ENCODE peak calls at places on chromosomes 12 and 14, in four cellular contexts. One of them, this sample, is unnamed. For H3K79me2, the result is how much of the 10 kb centered on the place peaks cover.

GRCh38 chr14:61514006-61514830 is 181.1 kb upstream of the HIF1A start:
- DNase-seq in SK-N-SH: no peak
- DNase-seq in OCI-LY7: no peak
- DNase-seq in GM23338: no peak
- DNase-seq in this sample: peak

GRCh38 chr14:74981833-74982232 is 20.9 kb upstream of the EIF2B2 start:
- DNase-seq in SK-N-SH: no peak
- DNase-seq in OCI-LY7: no peak
- DNase-seq in GM23338: no peak
- DNase-seq in this sample: no peak

GRCh38 chr14:32313977-32314376 is 15.1 kb upstream of the AKAP6 start:
- DNase-seq in SK-N-SH: no peak
- DNase-seq in OCI-LY7: no peak
- DNase-seq in GM23338: no peak
- DNase-seq in this sample: no peak

GRCh38 chr12:2958432-2959193 is 584 bp upstream of the TEAD4 start:
- DNase-seq in SK-N-SH: peak
- DNase-seq in OCI-LY7: no peak
- DNase-seq in GM23338: peak
- DNase-seq in this sample: peak

GRCh38 chr14:59688224-59689170 is 111.9 kb upstream of the CCDC175 start:
- DNase-seq in SK-N-SH: peak
- DNase-seq in OCI-LY7: peak
- DNase-seq in GM23338: peak
- DNase-seq in this sample: peak

GRCh38 chr12:11543513-11544168 is 105.8 kb upstream of the ETV6 start:
- DNase-seq in SK-N-SH: no peak
- DNase-seq in OCI-LY7: no peak
- DNase-seq in GM23338: no peak
- DNase-seq in this sample: no peak

GRCh38 chr12:122022393-122023338 is 982 bp downstream of the BCL7A start:
- DNase-seq in SK-N-SH: peak
- DNase-seq in OCI-LY7: peak
- DNase-seq in GM23338: peak
- DNase-seq in this sample: no peak

GRCh38 chr12:12551115-12551514 is 11.5 kb downstream of the DUSP16 start:
- DNase-seq in SK-N-SH: no peak
- DNase-seq in OCI-LY7: peak
- DNase-seq in GM23338: no peak
- DNase-seq in this sample: no peak

GRCh38 chr14:67680121-67680602 is 5.7 kb upstream of the VTI1B start:
- DNase-seq in SK-N-SH: no peak
- DNase-seq in OCI-LY7: no peak
- DNase-seq in GM23338: no peak
- DNase-seq in this sample: peak

GRCh38 chr12:76623929-76624328 is 64.4 kb upstream of the OSBPL8 start:
- DNase-seq in SK-N-SH: no peak
- DNase-seq in OCI-LY7: no peak
- DNase-seq in GM23338: no peak
- DNase-seq in this sample: peak

GRCh38 chr12:15664491-15664890 is 124.7 kb downstream of the EPS8 start:
- DNase-seq in SK-N-SH: no peak
- DNase-seq in OCI-LY7: no peak
- DNase-seq in GM23338: no peak
- DNase-seq in this sample: peak

GRCh38 chr12:29733060-29733459 is 50.7 kb downstream of the TMTC1 start:
- DNase-seq in SK-N-SH: no peak
- DNase-seq in OCI-LY7: no peak
- DNase-seq in GM23338: no peak
- DNase-seq in this sample: peak

GRCh38 chr14:29264865-29265264 is 498.3 kb downstream of the FOXG1 start:
- DNase-seq in SK-N-SH: no peak
- DNase-seq in OCI-LY7: no peak
- DNase-seq in GM23338: no peak
- DNase-seq in this sample: no peak

GRCh38 chr14:54387328-54387727 is 9.5 kb upstream of the CDKN3 start:
- DNase-seq in SK-N-SH: no peak
- DNase-seq in OCI-LY7: no peak
- DNase-seq in GM23338: no peak
- DNase-seq in this sample: no peak

GRCh38 chr14:88470542-88471440 is 84.0 kb downstream of the PTPN21 start:
- DNase-seq in SK-N-SH: no peak
- DNase-seq in OCI-LY7: no peak
- DNase-seq in GM23338: no peak
- DNase-seq in this sample: peak

GRCh38 chr12:2683283-2684025 is 111.3 kb upstream of the FKBP4 start:
- DNase-seq in SK-N-SH: no peak
- DNase-seq in OCI-LY7: no peak
- DNase-seq in GM23338: peak
- DNase-seq in this sample: no peak

GRCh38 chr14:21891921-21892320 is 218.3 kb upstream of the OR4E1 start:
- DNase-seq in SK-N-SH: no peak
- DNase-seq in OCI-LY7: no peak
- DNase-seq in GM23338: no peak
- DNase-seq in this sample: no peak

DNA sequence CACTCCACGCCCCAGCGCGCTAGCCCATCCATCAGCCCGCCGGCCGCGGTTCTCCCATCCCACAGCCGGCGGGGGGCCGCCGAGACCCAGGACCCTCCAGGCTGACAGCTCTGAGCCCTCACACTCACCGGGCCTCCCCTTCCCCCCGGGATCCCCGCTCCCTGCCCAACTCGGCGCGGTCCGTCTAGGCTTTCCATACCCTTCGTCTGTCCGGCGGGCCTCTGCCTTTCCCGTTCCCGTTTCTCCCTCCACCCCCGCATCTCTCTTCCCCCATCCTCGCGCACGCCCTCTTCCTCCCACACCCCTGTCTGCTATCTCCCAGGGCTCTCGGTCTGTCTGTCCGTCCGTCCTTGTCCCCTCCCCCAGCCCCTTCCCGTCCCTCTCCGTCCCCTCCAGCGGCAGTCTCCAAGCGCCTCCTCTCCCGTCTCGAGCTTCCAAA is 719 bp downstream of the ZFHX2 start:
- DNase-seq in SK-N-SH: peak
- DNase-seq in OCI-LY7: no peak
- DNase-seq in GM23338: no peak
- DNase-seq in this sample: no peak
- H3K4me2 ChIP-seq in SK-N-SH: peak
- H3K4me2 ChIP-seq in OCI-LY7: peak
- H3K4me2 ChIP-seq in GM23338: peak
- H3K4me2 ChIP-seq in this sample: peak

DNA sequence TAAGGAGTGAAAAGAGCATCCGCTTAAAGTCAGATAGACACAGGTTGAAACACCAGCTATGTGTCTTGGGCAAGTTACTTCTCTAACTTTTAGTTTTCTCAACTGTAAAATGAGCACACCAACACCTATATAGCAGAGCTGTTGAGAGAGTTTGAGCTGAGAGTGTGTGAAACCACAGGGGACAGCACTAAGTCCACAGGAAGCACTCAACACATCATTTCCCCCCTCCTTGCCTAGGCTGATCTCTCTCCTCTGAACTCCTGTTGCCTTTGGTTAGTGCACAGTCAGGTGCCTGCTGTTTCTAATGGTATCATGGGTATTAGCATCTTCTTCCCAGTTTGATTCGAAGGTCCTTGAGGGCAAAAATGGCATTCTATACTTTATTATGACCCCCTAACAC is 176.7 kb downstream of the DPF3 start:
- DNase-seq in SK-N-SH: no peak
- DNase-seq in OCI-LY7: no peak
- DNase-seq in GM23338: no peak
- DNase-seq in this sample: no peak
- H3K79me2 ChIP-seq in SK-N-SH: under half
- H3K79me2 ChIP-seq in OCI-LY7: under half
- H3K79me2 ChIP-seq in GM23338: under half
- H3K79me2 ChIP-seq in this sample: under half

GRCh38 chr12:62910549-62911169 is 24.3 kb downstream of the PPM1H start:
- DNase-seq in SK-N-SH: no peak
- DNase-seq in OCI-LY7: no peak
- DNase-seq in GM23338: no peak
- DNase-seq in this sample: no peak

GRCh38 chr12:62907561-62907960 is 27.4 kb downstream of the PPM1H start:
- DNase-seq in SK-N-SH: no peak
- DNase-seq in OCI-LY7: no peak
- DNase-seq in GM23338: no peak
- DNase-seq in this sample: no peak

GRCh38 chr12:62908667-62909066 is 26.3 kb downstream of the PPM1H start:
- DNase-seq in SK-N-SH: no peak
- DNase-seq in OCI-LY7: no peak
- DNase-seq in GM23338: no peak
- DNase-seq in this sample: no peak

GRCh38 chr12:62911288-62911687 is 23.7 kb downstream of the PPM1H start:
- DNase-seq in SK-N-SH: no peak
- DNase-seq in OCI-LY7: no peak
- DNase-seq in GM23338: no peak
- DNase-seq in this sample: no peak

DNA sequence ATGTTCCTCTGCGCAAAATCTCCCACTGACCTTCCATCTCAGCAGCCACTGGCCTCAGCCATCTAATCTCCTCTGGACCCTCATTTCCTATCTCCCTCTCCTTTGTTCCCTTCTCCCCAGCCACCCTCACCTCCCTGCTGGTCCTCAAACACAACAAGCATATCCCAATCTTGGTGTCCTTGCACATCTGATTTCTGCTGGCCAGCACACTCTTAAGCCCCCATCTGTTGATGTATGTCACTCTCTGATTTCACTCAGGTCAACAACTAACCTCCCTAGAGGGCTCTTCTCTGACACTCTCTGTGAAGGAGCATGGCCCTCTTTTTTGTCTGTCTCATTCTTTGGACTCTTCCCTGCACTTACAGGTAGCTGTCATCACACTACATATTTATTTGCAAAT is 25.6 kb downstream of the PPM1H start:
- DNase-seq in SK-N-SH: no peak
- DNase-seq in OCI-LY7: no peak
- DNase-seq in GM23338: no peak
- DNase-seq in this sample: no peak
- H3K4me2 ChIP-seq in SK-N-SH: no peak
- H3K4me2 ChIP-seq in OCI-LY7: no peak
- H3K4me2 ChIP-seq in GM23338: no peak
- H3K4me2 ChIP-seq in this sample: no peak

DNA sequence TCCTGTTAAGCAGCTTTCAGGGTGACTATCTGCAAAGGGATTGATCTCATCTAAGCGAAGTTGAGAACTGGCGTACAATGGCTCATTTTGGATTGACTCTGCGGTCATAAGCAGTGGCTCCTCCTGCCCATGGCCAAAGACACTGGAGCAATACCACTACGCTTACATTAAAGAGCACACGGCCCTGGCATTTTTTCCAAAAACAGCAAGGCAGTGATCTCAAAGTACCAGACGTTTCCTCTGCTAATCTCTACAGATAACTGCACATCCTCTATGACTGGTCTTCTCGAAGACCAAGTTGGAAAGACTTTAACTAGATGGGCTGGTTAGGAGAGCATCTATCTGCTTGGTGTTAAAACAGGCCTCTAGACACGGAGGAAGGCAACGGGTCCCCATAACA is 2.7 kb downstream of the PITPNM2 start:
- DNase-seq in SK-N-SH: no peak
- DNase-seq in OCI-LY7: no peak
- DNase-seq in GM23338: no peak
- DNase-seq in this sample: no peak
- H3K79me2 ChIP-seq in SK-N-SH: under half
- H3K79me2 ChIP-seq in OCI-LY7: under half
- H3K79me2 ChIP-seq in GM23338: under half
- H3K79me2 ChIP-seq in this sample: under half

DNA sequence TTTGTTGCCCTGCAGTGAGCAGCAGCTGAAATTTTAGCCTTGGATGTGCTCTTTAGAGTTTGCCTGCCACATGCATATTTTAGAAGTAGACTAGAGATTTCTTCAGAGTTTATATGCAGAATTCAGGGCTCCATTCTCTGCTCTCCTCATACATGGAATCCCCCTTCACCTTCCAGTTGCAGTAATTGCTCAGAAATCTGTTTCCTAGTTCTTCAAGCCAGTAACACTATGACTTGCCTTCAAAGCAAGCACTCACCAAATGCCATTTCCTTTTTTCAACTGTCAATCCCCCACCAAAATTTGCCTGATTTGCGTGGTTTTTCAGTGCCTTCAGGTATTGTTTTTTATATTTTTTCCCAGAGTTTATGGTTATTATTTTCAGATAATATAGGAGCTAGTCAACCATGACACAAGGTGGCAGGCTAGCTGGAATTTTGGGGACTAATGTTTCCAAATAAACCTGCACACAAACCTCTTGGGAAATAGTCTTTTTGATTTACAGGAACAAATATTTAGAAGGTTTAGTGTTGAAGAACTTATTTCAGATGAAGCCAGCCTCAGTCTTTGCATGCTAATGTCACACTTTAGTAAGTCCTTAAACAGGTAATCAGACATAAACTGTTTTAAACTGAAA is 79.2 kb downstream of the ASCL1 start:
- DNase-seq in SK-N-SH: no peak
- DNase-seq in OCI-LY7: no peak
- DNase-seq in GM23338: no peak
- DNase-seq in this sample: no peak
- H3K4me2 ChIP-seq in SK-N-SH: no peak
- H3K4me2 ChIP-seq in OCI-LY7: no peak
- H3K4me2 ChIP-seq in GM23338: no peak
- H3K4me2 ChIP-seq in this sample: no peak

DNA sequence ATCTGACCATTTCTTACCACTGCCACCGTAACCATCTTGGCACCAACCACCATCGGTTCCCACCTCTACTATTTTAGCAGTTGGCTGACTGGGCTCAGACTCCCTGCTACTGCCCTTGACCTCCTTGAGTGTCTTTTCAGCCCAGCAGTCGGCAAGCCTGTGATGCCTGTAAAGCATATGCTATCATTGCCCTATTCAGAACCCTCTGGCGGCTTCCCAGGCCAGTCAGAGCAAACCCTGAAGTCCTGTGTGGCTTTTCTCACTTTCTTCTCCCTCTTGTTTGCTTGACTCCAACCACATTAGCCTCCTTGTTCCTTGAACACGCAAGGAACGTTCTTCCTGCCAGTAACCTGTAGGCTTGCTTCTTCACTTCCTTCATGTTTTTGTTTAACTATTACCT is 6.2 kb downstream of the IRAK3 start:
- DNase-seq in SK-N-SH: no peak
- DNase-seq in OCI-LY7: no peak
- DNase-seq in GM23338: no peak
- DNase-seq in this sample: no peak
- H3K79me2 ChIP-seq in SK-N-SH: under half
- H3K79me2 ChIP-seq in OCI-LY7: under half
- H3K79me2 ChIP-seq in GM23338: under half
- H3K79me2 ChIP-seq in this sample: under half